ENCODE peak calls at places on chromosomes 11 and 22, in eight cellular contexts. Y is ovary; J is colonic mucosa; Z is pancreas; C is neuronal stem cell; D is thoracic aorta; S is CD8-positive, alpha-beta memory T cell; A is gastrocnemius medialis. E is an unnamed sample.

GRCh38 chr22:36927671-36928070 is 14.2 kb downstream of the CSF2RB start:
- DNase-seq in Y (no peak), J (no peak), Z (no peak), C (no peak), D (no peak), S (no peak), A (no peak), E (no peak)

GRCh38 chr22:45959719-45960476 is 17.1 kb downstream of the WNT7B start:
- DNase-seq in Y (no peak), J (no peak), Z (no peak), C (no peak), D (no peak), S (no peak), A (no peak), E (no peak)

GRCh38 chr22:46731246-46732040 is 6.6 kb downstream of the CERK start:
- DNase-seq in Y (no peak), J (peak; percentile 80), Z (peak; percentile 91), C (no peak), D (no peak), S (no peak), A (peak; percentile 48), E (peak; percentile 39)

GRCh38 chr11:19422257-19422656 is 181.5 kb upstream of the E2F8 start:
- DNase-seq in Y (no peak), J (no peak), Z (no peak), C (no peak), D (no peak), S (no peak), A (no peak), E (no peak)

GRCh38 chr22:28978158-28978557 is 83.5 kb downstream of the C22orf31 start:
- DNase-seq in Y (no peak), J (no peak), Z (no peak), C (no peak), D (no peak), S (no peak), A (peak; percentile 80), E (peak; percentile 31)

GRCh38 chr11:82315093-82315492 is 418.6 kb downstream of the FAM181B start:
- DNase-seq in Y (peak; percentile 20), J (no peak), Z (peak; percentile 25), C (peak; percentile 20), D (no peak), S (no peak), A (no peak), E (no peak)

GRCh38 chr11:121575250-121575962 is 122.6 kb upstream of the SORL1-AS1 start:
- DNase-seq in Y (peak; percentile 82), J (peak; percentile 33), Z (no peak), C (no peak), D (no peak), S (no peak), A (peak; percentile 14), E (no peak)

GRCh38 chr11:62464655-62465054 is 45.8 kb downstream of the SCGB1A1 start:
- DNase-seq in Y (no peak), J (no peak), Z (no peak), C (no peak), D (no peak), S (no peak), A (no peak), E (no peak)

GRCh38 chr11:128501008-128501407 is 86.3 kb downstream of the ETS1 start:
- DNase-seq in Y (no peak), J (no peak), Z (no peak), C (no peak), D (no peak), S (no peak), A (no peak), E (peak; percentile 1)

GRCh38 chr11:114243461-114244372 is 52.5 kb upstream of the NNMT start:
- DNase-seq in Y (no peak), J (no peak), Z (no peak), C (no peak), D (no peak), S (no peak), A (peak; percentile 76), E (no peak)

GRCh38 chr11:132231656-132232173 is 861.3 kb downstream of the NTM start:
- DNase-seq in Y (no peak), J (no peak), Z (no peak), C (no peak), D (no peak), S (no peak), A (no peak), E (no peak)

GRCh38 chr22:50076646-50077624 is 8.3 kb downstream of the MLC1 start:
- DNase-seq in Y (no peak), J (no peak), Z (no peak), C (no peak), D (no peak), S (no peak), A (no peak), E (no peak)

GRCh38 chr11:17603056-17603825 is 56.2 kb downstream of the OTOG start:
- DNase-seq in Y (no peak), J (peak; percentile 14), Z (no peak), C (no peak), D (no peak), S (no peak), A (no peak), E (no peak)

DNA sequence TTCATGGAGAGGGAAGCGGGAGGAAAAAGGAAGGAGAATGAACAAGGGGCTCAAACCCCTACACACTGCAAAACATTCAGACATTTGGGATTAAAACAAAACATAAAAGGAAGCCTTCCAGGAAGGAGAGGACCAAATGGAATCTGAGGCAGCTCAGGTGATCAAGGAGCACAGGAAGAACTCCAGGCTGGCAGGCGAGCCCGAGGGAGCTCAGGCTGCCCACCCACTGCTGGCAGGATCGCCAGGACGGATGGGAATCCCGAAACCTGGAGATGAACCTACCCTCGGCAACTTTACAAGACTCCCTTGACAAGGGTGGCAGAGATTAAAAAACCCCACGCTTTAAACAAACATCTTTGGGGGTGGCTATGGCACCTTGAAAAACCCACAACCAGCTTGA is 5.0 kb upstream of the PYGM start:
- DNase-seq in Y (no peak), J (no peak), Z (peak; percentile 12), C (no peak), D (no peak), S (no peak), A (no peak), E (no peak)
- H3K4me1 ChIP-seq in Y (peaks cover 11% of the 10 kb centered on the region), J (peaks cover 7% of the 10 kb centered on the region), Z (no peaks in the 10 kb centered on the region), C (peaks cover 45% of the 10 kb centered on the region), D (peaks cover 23% of the 10 kb centered on the region), S (peaks cover 92% of the 10 kb centered on the region), A (peaks cover 70% of the 10 kb centered on the region), E (peaks cover 39% of the 10 kb centered on the region)

GRCh38 chr22:39647836-39648500 is 77.4 kb downstream of the CACNA1I start:
- DNase-seq in Y (no peak), J (no peak), Z (no peak), C (no peak), D (no peak), S (no peak), A (no peak), E (no peak)
- H3K4me1 ChIP-seq in Y (no peaks in the 10 kb centered on the region), J (no peaks in the 10 kb centered on the region), Z (no peaks in the 10 kb centered on the region), C (no peaks in the 10 kb centered on the region), D (no peaks in the 10 kb centered on the region), S (no peaks in the 10 kb centered on the region), A (no peaks in the 10 kb centered on the region), E (peaks cover 3% of the 10 kb centered on the region)

DNA sequence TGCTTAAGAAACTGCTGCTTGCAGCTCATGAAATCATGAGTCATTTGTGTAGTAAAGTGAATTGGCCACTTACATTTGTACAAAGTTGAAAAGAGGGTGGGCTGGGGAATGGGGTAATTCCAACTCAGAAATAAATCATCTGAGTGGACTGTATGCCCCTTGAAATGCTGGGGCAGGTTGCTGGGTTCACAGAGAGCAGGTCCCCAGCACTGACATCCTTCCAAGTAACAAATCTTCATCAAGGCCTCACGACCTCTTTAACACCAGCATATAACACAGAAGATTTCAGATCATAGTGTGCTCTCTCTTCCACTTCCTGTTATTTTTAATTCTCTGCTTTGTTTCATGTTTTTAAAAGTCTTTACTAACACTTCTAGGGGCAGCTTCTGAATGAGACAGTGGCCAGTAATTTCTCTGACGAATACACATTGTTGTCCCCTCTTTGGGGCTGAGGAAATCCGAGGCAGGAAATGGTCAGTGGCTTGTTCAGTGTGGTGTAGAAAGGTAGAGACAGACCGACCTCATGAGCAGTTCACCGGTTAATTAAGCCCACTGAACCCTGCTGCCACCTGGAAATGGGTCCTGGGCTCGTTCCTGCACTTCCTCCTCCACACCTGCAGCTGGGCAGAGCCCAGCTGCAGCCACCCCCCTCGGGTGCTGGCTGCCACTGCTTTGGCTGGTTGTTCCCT is 127.8 kb downstream of the MAML2 start:
- DNase-seq in Y (peak; percentile 19), J (peak; percentile 34), Z (no peak), C (no peak), D (no peak), S (no peak), A (no peak), E (peak; percentile 47)
- H3K4me1 ChIP-seq in Y (peaks cover 11% of the 10 kb centered on the region), J (peaks cover 7% of the 10 kb centered on the region), Z (no peaks in the 10 kb centered on the region), C (peaks cover 17% of the 10 kb centered on the region), D (peaks cover 68% of the 10 kb centered on the region), S (peaks cover 97% of the 10 kb centered on the region), A (peaks cover 26% of the 10 kb centered on the region), E (peaks cover 57% of the 10 kb centered on the region)

DNA sequence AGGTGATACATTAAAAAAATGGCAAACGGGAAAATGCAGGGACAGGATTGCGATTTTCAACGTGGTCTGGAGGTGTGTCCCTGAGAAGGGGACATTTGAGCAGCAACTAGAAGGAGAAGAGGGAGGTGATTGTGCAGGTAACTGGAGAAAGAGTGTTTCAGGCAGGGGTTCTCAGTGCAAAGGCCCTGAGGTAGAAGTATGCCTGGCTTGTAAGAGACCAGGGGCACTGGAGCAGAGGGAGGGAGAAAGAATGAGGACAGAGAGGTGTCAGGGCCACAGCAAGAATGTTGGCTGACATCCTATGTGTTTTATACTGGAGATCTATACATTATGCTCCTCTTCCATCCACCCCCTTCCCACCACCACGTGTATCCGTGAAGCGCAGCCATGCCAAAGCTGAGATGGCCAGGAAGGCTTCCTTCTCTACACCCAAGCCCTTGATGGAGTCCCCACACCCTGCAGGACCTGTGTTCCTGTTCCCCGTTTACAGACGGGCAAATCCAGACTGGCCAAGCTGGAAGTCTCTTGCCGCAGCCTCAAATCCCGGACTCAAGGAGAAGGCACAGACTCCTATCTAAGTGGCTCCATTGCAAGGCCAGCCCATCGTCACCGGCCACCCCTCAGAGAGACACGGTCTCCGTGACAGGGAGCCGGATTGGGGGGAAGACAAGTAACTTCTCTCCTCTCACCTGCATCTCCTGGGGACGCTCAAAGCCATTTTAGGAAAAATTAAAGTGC is 416.1 kb downstream of the MN1 start:
- DNase-seq in Y (no peak), J (no peak), Z (no peak), C (no peak), D (no peak), S (no peak), A (no peak), E (no peak)
- H3K4me1 ChIP-seq in Y (peaks cover 4% of the 10 kb centered on the region), J (no peaks in the 10 kb centered on the region), Z (no peaks in the 10 kb centered on the region), C (peaks cover 23% of the 10 kb centered on the region), D (no peaks in the 10 kb centered on the region), S (no peaks in the 10 kb centered on the region), A (no peaks in the 10 kb centered on the region), E (peaks cover 2% of the 10 kb centered on the region)

GRCh38 chr11:44732564-44732963 is 5.8 kb downstream of the TSPAN18 start:
- DNase-seq in Y (no peak), J (no peak), Z (no peak), C (no peak), D (no peak), S (no peak), A (no peak), E (no peak)
- H3K4me1 ChIP-seq in Y (peaks cover 2% of the 10 kb centered on the region), J (no peaks in the 10 kb centered on the region), Z (no peaks in the 10 kb centered on the region), C (peaks cover 31% of the 10 kb centered on the region), D (no peaks in the 10 kb centered on the region), S (peaks cover 34% of the 10 kb centered on the region), A (no peaks in the 10 kb centered on the region), E (peaks cover 4% of the 10 kb centered on the region)